ENCODE peak calls at places on chromosomes 2 and 18, in six cellular contexts. V is HCT116; N is CD8-positive, alpha-beta T cell; I is right atrium auricular region; Z is upper lobe of right lung; H is A549. O is an unnamed sample.

GRCh38 chr2:172906401-172906811 is 169.2 kb upstream of the MAP3K20 start:
- DNase-seq in H (no peak), Z (no peak), N (no peak), V (no peak), I (no peak), O (no peak)

GRCh38 chr2:233034-233433 is 30.8 kb downstream of the SH3YL1 start:
- DNase-seq in Z (no peak), I (no peak), V (no peak), N (no peak), H (no peak), O (no peak)

GRCh38 chr2:10126627-10127026 is 4.1 kb downstream of the RRM2 start:
- DNase-seq in N (no peak), I (no peak), Z (no peak), H (no peak), V (no peak), O (no peak)

GRCh38 chr2:177758591-177759371 is 313.8 kb downstream of the PDE11A start:
- DNase-seq in I (no peak), H (peak; percentile 46), V (peak; percentile 41), N (no peak), Z (no peak), O (no peak)

GRCh38 chr2:8989536-8990079 is 13.9 kb downstream of the MBOAT2 start:
- DNase-seq in V (no peak), N (no peak), H (no peak), I (no peak), Z (no peak), O (no peak)

GRCh38 chr18:8413189-8413588 is 196.0 kb upstream of the RAB12 start:
- DNase-seq in H (no peak), Z (no peak), I (no peak), N (no peak), V (no peak), O (no peak)

GRCh38 chr2:207698303-207698702 is 13.1 kb upstream of the CCNYL1 start:
- DNase-seq in I (no peak), N (no peak), H (no peak), V (no peak), Z (no peak), O (no peak)

GRCh38 chr2:160666019-160666676 is 172.5 kb upstream of the RBMS1 start:
- DNase-seq in I (no peak), N (no peak), Z (no peak), V (peak; percentile 77), H (peak; percentile 93), O (no peak)

GRCh38 chr2:61135510-61135909 is 26.5 kb upstream of the C2orf74 start:
- DNase-seq in Z (no peak), H (peak; percentile 61), V (peak; percentile 13), N (no peak), I (no peak), O (peak; percentile 7)

GRCh38 chr2:49831698-49832367 is 677.5 kb upstream of the FSHR start:
- DNase-seq in V (no peak), Z (no peak), H (no peak), N (no peak), I (no peak), O (no peak)

GRCh38 chr2:226981731-226982373 is 146.0 kb downstream of the RHBDD1 start:
- DNase-seq in Z (no peak), N (no peak), H (no peak), V (no peak), I (no peak), O (no peak)
- H3K4me1 ChIP-seq in Z (peaks cover 4% of the 10 kb centered on the region), N (peaks cover 14% of the 10 kb centered on the region), H (peaks cover 2% of the 10 kb centered on the region), V (peaks cover 77% of the 10 kb centered on the region), I (no peaks in the 10 kb centered on the region), O (peaks cover 14% of the 10 kb centered on the region)

GRCh38 chr2:104444392-104444791 is 409.5 kb upstream of the POU3F3 start:
- DNase-seq in H (no peak), I (no peak), N (no peak), V (no peak), Z (no peak), O (no peak)
- H3K27ac ChIP-seq in H (no peak overlapping the region), I (no peak overlapping the region), N (no peak overlapping the region), V (no peak overlapping the region), Z (no peak overlapping the region), O (no peak overlapping the region)

GRCh38 chr2:45889620-45890019 is 238.1 kb downstream of the PRKCE start:
- DNase-seq in H (no peak), Z (no peak), V (no peak), N (no peak), I (no peak), O (no peak)

GRCh38 chr2:45890094-45890646 is 238.7 kb downstream of the PRKCE start:
- DNase-seq in Z (no peak), V (no peak), H (no peak), N (no peak), I (no peak), O (no peak)

GRCh38 chr2:45888167-45888566 is 236.7 kb downstream of the PRKCE start:
- DNase-seq in I (no peak), H (no peak), Z (no peak), V (no peak), N (no peak), O (no peak)

GRCh38 chr2:45888641-45889040 is 237.2 kb downstream of the PRKCE start:
- DNase-seq in H (no peak), V (no peak), Z (no peak), N (no peak), I (no peak), O (no peak)

DNA sequence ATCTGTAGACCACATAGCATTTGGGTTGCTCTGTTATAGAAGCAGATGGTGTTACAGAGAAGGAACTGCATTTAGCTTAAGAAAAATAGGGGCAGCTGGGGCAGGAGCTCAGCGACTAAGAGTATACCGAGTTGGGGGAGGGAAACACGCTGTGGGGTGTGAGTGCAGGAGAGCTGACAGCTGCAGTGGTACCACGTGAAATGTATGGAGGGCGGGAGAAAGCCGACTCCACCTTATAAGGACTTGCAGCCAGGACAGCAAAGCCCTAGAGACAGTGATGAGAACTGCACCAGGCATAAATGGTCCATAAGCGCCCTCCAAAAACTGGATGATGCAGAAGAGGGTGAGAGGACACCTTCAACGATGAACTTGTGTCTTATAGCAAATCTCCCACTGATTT is 237.6 kb downstream of the PRKCE start:
- DNase-seq in N (peak; percentile 20), H (peak; percentile 18), I (no peak), Z (no peak), V (no peak), O (no peak)
- H3K4me1 ChIP-seq in N (peaks cover 41% of the 10 kb centered on the region), H (no peaks in the 10 kb centered on the region), I (no peaks in the 10 kb centered on the region), Z (peaks cover 90% of the 10 kb centered on the region), V (no peaks in the 10 kb centered on the region), O (peaks cover 5% of the 10 kb centered on the region)

GRCh38 chr18:48861181-48861715 is 89.5 kb downstream of the SMAD7 start:
- DNase-seq in Z (peak; percentile 58), I (no peak), N (no peak), V (no peak), H (no peak), O (no peak)

GRCh38 chr18:48863432-48864065 is 87.2 kb downstream of the SMAD7 start:
- DNase-seq in V (no peak), I (peak; percentile 77), H (no peak), N (no peak), Z (no peak), O (no peak)

GRCh38 chr18:48862116-48862515 is 88.6 kb downstream of the SMAD7 start:
- DNase-seq in Z (no peak), V (no peak), N (no peak), H (no peak), I (no peak), O (no peak)

GRCh38 chr18:48864876-48865275 is 85.9 kb downstream of the SMAD7 start:
- DNase-seq in Z (no peak), V (no peak), H (no peak), I (no peak), N (no peak), O (no peak)

GRCh38 chr18:48862678-48863270 is 88.0 kb downstream of the SMAD7 start:
- DNase-seq in I (peak; percentile 93), Z (no peak), H (no peak), N (no peak), V (no peak), O (no peak)
- H3K27ac ChIP-seq in I (peak overlapping the region; percentile 64), Z (no peak overlapping the region), H (no peak overlapping the region), N (no peak overlapping the region), V (no peak overlapping the region), O (no peak overlapping the region)

GRCh38 chr18:41461058-41461560 is 493.9 kb upstream of the PIK3C3 start:
- DNase-seq in Z (no peak), I (no peak), N (no peak), V (no peak), H (no peak), O (no peak)

GRCh38 chr18:41462946-41463345 is 492.1 kb upstream of the PIK3C3 start:
- DNase-seq in Z (no peak), H (no peak), N (no peak), V (no peak), I (no peak), O (no peak)

GRCh38 chr18:41456791-41457190 is 498.2 kb upstream of the PIK3C3 start:
- DNase-seq in N (no peak), H (no peak), I (no peak), V (no peak), Z (no peak), O (no peak)

GRCh38 chr18:41459657-41460056 is 495.4 kb upstream of the PIK3C3 start:
- DNase-seq in I (no peak), V (no peak), H (no peak), N (no peak), Z (no peak), O (no peak)

DNA sequence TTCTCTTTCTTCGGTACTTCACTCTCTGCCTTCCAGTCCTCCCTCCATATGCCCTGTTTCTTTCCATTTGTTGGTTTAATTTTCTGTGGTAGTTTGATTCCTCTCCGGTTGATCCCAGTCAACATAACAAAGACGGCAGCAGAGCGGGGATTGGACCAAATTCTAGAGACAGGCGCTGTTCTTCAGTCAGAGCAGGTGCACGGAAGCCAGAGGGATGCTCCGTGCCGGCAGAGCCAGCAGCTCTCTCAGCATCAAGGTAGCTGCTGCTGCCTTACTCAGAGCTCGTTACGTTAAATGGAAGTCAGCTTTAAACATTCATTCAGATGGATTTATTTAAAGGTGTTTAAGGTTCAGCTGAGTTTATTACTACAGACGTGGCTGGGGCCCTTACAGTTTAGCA is 497.3 kb upstream of the PIK3C3 start:
- DNase-seq in Z (no peak), H (no peak), I (no peak), N (no peak), V (no peak), O (no peak)
- H3K4me1 ChIP-seq in Z (no peaks in the 10 kb centered on the region), H (no peaks in the 10 kb centered on the region), I (no peaks in the 10 kb centered on the region), N (no peaks in the 10 kb centered on the region), V (no peaks in the 10 kb centered on the region), O (no peaks in the 10 kb centered on the region)

DNA sequence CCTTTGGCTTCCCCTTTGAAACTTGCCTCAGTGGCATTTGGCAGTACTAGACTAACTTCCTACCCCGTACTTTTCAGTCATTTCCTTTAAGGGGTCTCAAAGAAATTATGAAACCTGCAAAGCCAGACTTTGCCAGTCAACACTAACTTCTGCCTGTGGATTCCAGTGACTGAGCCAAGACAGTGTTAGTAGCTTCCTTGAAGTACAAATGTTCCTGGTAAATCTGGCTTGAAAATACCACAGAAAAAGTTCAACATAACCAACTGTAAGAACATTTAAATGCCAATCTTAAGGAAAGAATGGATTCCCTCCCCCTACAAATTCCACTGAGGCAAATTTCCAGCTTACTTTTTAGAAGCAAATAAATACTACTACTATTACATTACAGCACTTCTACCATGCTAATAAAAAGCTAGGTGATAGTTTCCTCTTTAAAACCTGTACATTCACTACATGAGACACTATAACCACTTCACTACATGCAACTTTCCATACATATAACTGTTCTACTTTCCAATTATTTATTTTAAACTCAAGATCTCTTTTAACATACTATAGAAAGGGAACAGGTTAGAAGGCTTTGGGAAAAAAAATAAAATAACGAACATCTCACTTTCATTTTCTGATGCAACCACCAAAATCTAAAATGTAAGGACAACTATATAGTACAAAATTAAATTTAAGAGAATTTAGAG is 2.4 kb downstream of the PELI1 start:
- DNase-seq in H (no peak), N (no peak), Z (no peak), I (no peak), V (no peak), O (no peak)
- H3K27ac ChIP-seq in H (no peak overlapping the region), N (peak overlapping the region; percentile 1), Z (peak overlapping the region; percentile 95), I (peak overlapping the region; percentile 99), V (no peak overlapping the region), O (peak overlapping the region; percentile 88)

GRCh38 chr2:127420039-127420864 is 2.0 kb downstream of the PROC start:
- DNase-seq in Z (peak; percentile 54), I (no peak), H (no peak), V (no peak), N (no peak), O (no peak)
- H3K4me1 ChIP-seq in Z (peaks cover 27% of the 10 kb centered on the region), I (no peaks in the 10 kb centered on the region), H (peaks cover 16% of the 10 kb centered on the region), V (peaks cover 25% of the 10 kb centered on the region), N (peaks cover 13% of the 10 kb centered on the region), O (peaks cover 25% of the 10 kb centered on the region)